ENCODE peak calls at places on chromosomes 1 and 21, in seven cellular contexts. One of them, this sample, is unnamed.

GRCh38 chr21:39385299-39386145 is 36.6 kb upstream of the HMGN1 start:
- DNase-seq in H1: no peak
- DNase-seq in mesendoderm: no peak
- DNase-seq in GM23338: no peak
- DNase-seq in endodermal cell: no peak
- DNase-seq in left ventricle myocardium inferior: peak
- DNase-seq in heart left ventricle: peak
- DNase-seq in this sample: peak

GRCh38 chr1:94962745-94963265 is 35.9 kb upstream of the CNN3 start:
- DNase-seq in left ventricle myocardium inferior: no peak
- DNase-seq in mesendoderm: no peak
- DNase-seq in GM23338: no peak
- DNase-seq in heart left ventricle: no peak
- DNase-seq in H1: no peak
- DNase-seq in endodermal cell: no peak
- DNase-seq in this sample: peak

GRCh38 chr1:169387383-169387782 is 19.4 kb downstream of the BLZF1 start:
- DNase-seq in GM23338: no peak
- DNase-seq in mesendoderm: no peak
- DNase-seq in H1: no peak
- DNase-seq in left ventricle myocardium inferior: no peak
- DNase-seq in endodermal cell: no peak
- DNase-seq in heart left ventricle: no peak
- DNase-seq in this sample: no peak

GRCh38 chr1:77347646-77348045 is 65.8 kb downstream of the AK5 start:
- DNase-seq in mesendoderm: peak
- DNase-seq in left ventricle myocardium inferior: no peak
- DNase-seq in GM23338: peak
- DNase-seq in H1: no peak
- DNase-seq in heart left ventricle: no peak
- DNase-seq in endodermal cell: no peak
- DNase-seq in this sample: no peak

GRCh38 chr1:63730211-63730610 is 43.6 kb upstream of the ROR1 start:
- DNase-seq in left ventricle myocardium inferior: no peak
- DNase-seq in mesendoderm: peak
- DNase-seq in endodermal cell: peak
- DNase-seq in H1: no peak
- DNase-seq in GM23338: peak
- DNase-seq in heart left ventricle: no peak
- DNase-seq in this sample: no peak

GRCh38 chr1:31605908-31606427 is 11.5 kb upstream of the HCRTR1 start:
- DNase-seq in endodermal cell: no peak
- DNase-seq in heart left ventricle: no peak
- DNase-seq in H1: no peak
- DNase-seq in mesendoderm: no peak
- DNase-seq in left ventricle myocardium inferior: no peak
- DNase-seq in GM23338: no peak
- DNase-seq in this sample: no peak

GRCh38 chr21:35952651-35953340 is 107.5 kb downstream of the SETD4 start:
- DNase-seq in heart left ventricle: no peak
- DNase-seq in endodermal cell: no peak
- DNase-seq in mesendoderm: no peak
- DNase-seq in H1: no peak
- DNase-seq in GM23338: no peak
- DNase-seq in left ventricle myocardium inferior: no peak
- DNase-seq in this sample: no peak

GRCh38 chr1:12031039-12031980 is 12.0 kb downstream of the MIIP start:
- DNase-seq in GM23338: peak
- DNase-seq in mesendoderm: peak
- DNase-seq in endodermal cell: peak
- DNase-seq in H1: no peak
- DNase-seq in heart left ventricle: peak
- DNase-seq in left ventricle myocardium inferior: peak
- DNase-seq in this sample: no peak

GRCh38 chr1:220451541-220451940 is 76.4 kb upstream of the MARK1 start:
- DNase-seq in GM23338: peak
- DNase-seq in mesendoderm: peak
- DNase-seq in H1: no peak
- DNase-seq in heart left ventricle: no peak
- DNase-seq in left ventricle myocardium inferior: no peak
- DNase-seq in endodermal cell: peak
- DNase-seq in this sample: no peak

GRCh38 chr1:2525524-2525895 is 886 bp downstream of the PANK4 start:
- DNase-seq in endodermal cell: no peak
- DNase-seq in heart left ventricle: no peak
- DNase-seq in GM23338: peak
- DNase-seq in H1: no peak
- DNase-seq in mesendoderm: peak
- DNase-seq in left ventricle myocardium inferior: no peak
- DNase-seq in this sample: no peak

GRCh38 chr1:2522230-2522629 is 4.2 kb downstream of the PANK4 start:
- DNase-seq in endodermal cell: no peak
- DNase-seq in H1: no peak
- DNase-seq in left ventricle myocardium inferior: no peak
- DNase-seq in mesendoderm: no peak
- DNase-seq in heart left ventricle: no peak
- DNase-seq in GM23338: no peak
- DNase-seq in this sample: no peak

GRCh38 chr1:2523191-2523890 is 3.1 kb downstream of the PANK4 start:
- DNase-seq in left ventricle myocardium inferior: no peak
- DNase-seq in H1: no peak
- DNase-seq in mesendoderm: no peak
- DNase-seq in heart left ventricle: no peak
- DNase-seq in GM23338: peak
- DNase-seq in endodermal cell: peak
- DNase-seq in this sample: no peak

GRCh38 chr1:2525896-2526823 is at the start of gene PANK4:
- DNase-seq in GM23338: peak
- DNase-seq in left ventricle myocardium inferior: peak
- DNase-seq in endodermal cell: peak
- DNase-seq in mesendoderm: peak
- DNase-seq in heart left ventricle: peak
- DNase-seq in H1: peak
- DNase-seq in this sample: peak

GRCh38 chr1:2523891-2524609 is 2.3 kb downstream of the PANK4 start:
- DNase-seq in heart left ventricle: no peak
- DNase-seq in left ventricle myocardium inferior: no peak
- DNase-seq in endodermal cell: no peak
- DNase-seq in GM23338: no peak
- DNase-seq in H1: no peak
- DNase-seq in mesendoderm: no peak
- DNase-seq in this sample: no peak
- H3K27ac ChIP-seq in heart left ventricle: no peak
- H3K27ac ChIP-seq in left ventricle myocardium inferior: no peak
- H3K27ac ChIP-seq in endodermal cell: no peak
- H3K27ac ChIP-seq in GM23338: no peak
- H3K27ac ChIP-seq in H1: no peak
- H3K27ac ChIP-seq in mesendoderm: no peak
- H3K27ac ChIP-seq in this sample: no peak

DNA sequence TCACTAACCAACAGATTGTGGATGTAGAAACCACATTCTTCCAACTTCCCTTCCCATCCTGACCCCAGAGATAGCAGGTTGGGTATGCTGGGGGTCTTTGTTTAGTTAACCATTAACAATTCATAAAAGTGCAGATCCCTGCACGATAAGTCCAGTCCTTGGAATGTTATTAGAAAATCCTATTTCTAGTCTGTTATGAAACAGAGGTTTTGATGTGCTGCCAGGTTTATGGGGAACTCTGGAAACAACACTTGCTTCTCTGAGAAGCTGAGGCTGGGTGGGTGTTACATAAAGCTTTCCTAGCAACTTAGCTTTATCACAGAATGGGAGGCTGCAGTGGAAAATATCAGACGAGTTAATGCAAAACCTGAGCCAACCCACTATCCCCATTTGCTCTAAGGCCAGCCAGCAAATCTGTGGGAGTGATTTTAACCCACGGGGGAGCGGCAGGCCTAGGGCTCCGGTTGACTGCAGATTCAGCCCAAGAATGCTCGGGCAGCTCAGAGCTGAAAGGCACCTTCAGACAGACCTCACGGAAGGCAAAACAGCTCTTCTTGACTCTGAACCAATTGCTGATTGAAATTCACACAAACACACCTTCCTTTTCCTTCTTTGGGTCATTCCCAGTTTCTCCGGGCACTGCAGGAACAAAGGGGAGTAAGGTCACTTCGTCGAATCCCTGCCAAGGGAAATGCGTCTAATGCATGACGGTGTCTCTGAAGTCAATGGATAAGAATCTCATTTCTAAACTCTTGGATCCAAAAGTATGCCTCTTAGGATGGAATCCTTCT is 111.7 kb upstream of the IRF2BP2 start:
- DNase-seq in GM23338: no peak
- DNase-seq in left ventricle myocardium inferior: peak
- DNase-seq in mesendoderm: no peak
- DNase-seq in heart left ventricle: peak
- DNase-seq in H1: no peak
- DNase-seq in endodermal cell: no peak
- DNase-seq in this sample: peak
- H3K4me3 ChIP-seq in GM23338: no peak
- H3K4me3 ChIP-seq in left ventricle myocardium inferior: peak
- H3K4me3 ChIP-seq in mesendoderm: no peak
- H3K4me3 ChIP-seq in heart left ventricle: no peak
- H3K4me3 ChIP-seq in H1: no peak
- H3K4me3 ChIP-seq in endodermal cell: no peak
- H3K4me3 ChIP-seq in this sample: no peak

GRCh38 chr1:60875139-60875538 is 207.2 kb upstream of the NFIA start:
- DNase-seq in H1: no peak
- DNase-seq in endodermal cell: no peak
- DNase-seq in heart left ventricle: no peak
- DNase-seq in mesendoderm: no peak
- DNase-seq in left ventricle myocardium inferior: no peak
- DNase-seq in GM23338: no peak
- DNase-seq in this sample: no peak

GRCh38 chr1:60877376-60877775 is 205.0 kb upstream of the NFIA start:
- DNase-seq in mesendoderm: no peak
- DNase-seq in endodermal cell: no peak
- DNase-seq in left ventricle myocardium inferior: no peak
- DNase-seq in heart left ventricle: no peak
- DNase-seq in GM23338: no peak
- DNase-seq in H1: no peak
- DNase-seq in this sample: no peak

GRCh38 chr1:60880202-60880601 is 202.2 kb upstream of the NFIA start:
- DNase-seq in mesendoderm: no peak
- DNase-seq in H1: no peak
- DNase-seq in GM23338: no peak
- DNase-seq in heart left ventricle: no peak
- DNase-seq in endodermal cell: no peak
- DNase-seq in left ventricle myocardium inferior: no peak
- DNase-seq in this sample: no peak

GRCh38 chr1:60876952-60877351 is 205.4 kb upstream of the NFIA start:
- DNase-seq in endodermal cell: no peak
- DNase-seq in heart left ventricle: no peak
- DNase-seq in left ventricle myocardium inferior: no peak
- DNase-seq in mesendoderm: no peak
- DNase-seq in H1: no peak
- DNase-seq in GM23338: no peak
- DNase-seq in this sample: no peak

DNA sequence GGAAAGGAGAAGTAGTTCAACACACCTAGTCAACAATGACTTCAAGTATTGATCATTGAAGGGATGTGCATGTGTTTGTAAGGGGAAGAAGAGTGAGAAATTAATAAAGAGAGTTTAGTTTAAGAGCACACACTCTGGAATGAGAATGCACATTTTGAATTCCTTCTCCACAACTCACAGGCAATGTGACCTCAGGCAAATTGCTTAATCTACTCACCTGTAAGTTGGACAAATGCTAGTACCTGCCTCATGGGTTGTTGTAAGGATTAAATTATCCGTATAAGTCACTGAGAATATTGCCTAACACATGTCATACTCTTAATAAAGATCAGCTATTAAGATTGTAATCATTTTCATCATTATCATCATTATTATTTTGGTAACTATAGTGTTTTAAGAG is 204.0 kb upstream of the NFIA start:
- DNase-seq in left ventricle myocardium inferior: no peak
- DNase-seq in endodermal cell: no peak
- DNase-seq in H1: no peak
- DNase-seq in mesendoderm: no peak
- DNase-seq in heart left ventricle: no peak
- DNase-seq in GM23338: no peak
- DNase-seq in this sample: no peak
- H3K27ac ChIP-seq in left ventricle myocardium inferior: no peak
- H3K27ac ChIP-seq in endodermal cell: no peak
- H3K27ac ChIP-seq in H1: no peak
- H3K27ac ChIP-seq in mesendoderm: no peak
- H3K27ac ChIP-seq in heart left ventricle: no peak
- H3K27ac ChIP-seq in GM23338: no peak
- H3K27ac ChIP-seq in this sample: no peak

GRCh38 chr1:39635871-39636210 is 3.6 kb downstream of the HEYL start:
- DNase-seq in left ventricle myocardium inferior: no peak
- DNase-seq in endodermal cell: no peak
- DNase-seq in H1: no peak
- DNase-seq in heart left ventricle: no peak
- DNase-seq in mesendoderm: no peak
- DNase-seq in GM23338: no peak
- DNase-seq in this sample: no peak

GRCh38 chr1:39631361-39632331 is 7.8 kb downstream of the HEYL start:
- DNase-seq in heart left ventricle: no peak
- DNase-seq in endodermal cell: no peak
- DNase-seq in GM23338: no peak
- DNase-seq in mesendoderm: no peak
- DNase-seq in H1: no peak
- DNase-seq in left ventricle myocardium inferior: no peak
- DNase-seq in this sample: no peak

GRCh38 chr1:39632491-39633417 is 6.7 kb downstream of the HEYL start:
- DNase-seq in endodermal cell: peak
- DNase-seq in H1: no peak
- DNase-seq in GM23338: peak
- DNase-seq in mesendoderm: peak
- DNase-seq in heart left ventricle: peak
- DNase-seq in left ventricle myocardium inferior: peak
- DNase-seq in this sample: peak

GRCh38 chr1:39635205-39635870 is 4.1 kb downstream of the HEYL start:
- DNase-seq in mesendoderm: peak
- DNase-seq in left ventricle myocardium inferior: peak
- DNase-seq in H1: no peak
- DNase-seq in heart left ventricle: peak
- DNase-seq in endodermal cell: no peak
- DNase-seq in GM23338: peak
- DNase-seq in this sample: peak

GRCh38 chr1:39633422-39633821 is 6.0 kb downstream of the HEYL start:
- DNase-seq in GM23338: no peak
- DNase-seq in left ventricle myocardium inferior: no peak
- DNase-seq in H1: no peak
- DNase-seq in heart left ventricle: no peak
- DNase-seq in mesendoderm: no peak
- DNase-seq in endodermal cell: no peak
- DNase-seq in this sample: no peak
- H3K4me3 ChIP-seq in GM23338: peak
- H3K4me3 ChIP-seq in left ventricle myocardium inferior: peak
- H3K4me3 ChIP-seq in H1: no peak
- H3K4me3 ChIP-seq in heart left ventricle: peak
- H3K4me3 ChIP-seq in mesendoderm: no peak
- H3K4me3 ChIP-seq in endodermal cell: no peak
- H3K4me3 ChIP-seq in this sample: no peak